ENCODE peak calls at places on chromosome 13, in ten cellular contexts. G is right atrium auricular region; M is mesendoderm; O is ovary; R is CD4-positive, alpha-beta T cell; J is H9; L is psoas muscle; Y is cardiac muscle cell; V is heart left ventricle; I is fibroblast of lung. S is an unnamed sample.
A peak's percentile ranks its signal among the peaks of the same experiment; 100 is the strongest.

GRCh38 chr13:30409911-30410704 is 12.2 kb upstream of the UBE2L5 start:
- DNase-seq in G (no peak), M (peak; percentile 13), O (peak; percentile 37), R (no peak), J (no peak), L (no peak), Y (no peak), V (peak; percentile 17), I (peak; percentile 85), S (peak; percentile 72)

GRCh38 chr13:62781866-62782265 is 1366.2 kb upstream of the PCDH20 start:
- DNase-seq in G (no peak), M (no peak), O (no peak), R (no peak), J (no peak), L (no peak), Y (no peak), V (no peak), I (no peak), S (no peak)

GRCh38 chr13:73984949-73985691 is 149.1 kb downstream of the KLF12 start:
- DNase-seq in G (no peak), M (peak; percentile 48), O (no peak), R (peak; percentile 71), J (no peak), L (no peak), Y (peak; percentile 57), V (no peak), I (no peak), S (no peak)

GRCh38 chr13:30125422-30126073 is 181.8 kb downstream of the KATNAL1 start:
- DNase-seq in G (no peak), M (no peak), O (no peak), R (no peak), J (no peak), L (no peak), Y (no peak), V (no peak), I (peak; percentile 94), S (peak; percentile 74)

GRCh38 chr13:79030513-79030912 is 371.6 kb upstream of the OBI1 start:
- DNase-seq in G (no peak), M (no peak), O (no peak), R (no peak), J (no peak), L (no peak), Y (no peak), V (no peak), I (no peak), S (no peak)

GRCh38 chr13:93843082-93843481 is 616.5 kb downstream of the GPC6 start:
- DNase-seq in G (no peak), M (no peak), O (no peak), R (no peak), J (no peak), L (no peak), Y (no peak), V (no peak), I (no peak), S (no peak)

GRCh38 chr13:31674056-31674455 is 65.3 kb upstream of the RXFP2 start:
- DNase-seq in G (no peak), M (no peak), O (no peak), R (no peak), J (no peak), L (no peak), Y (no peak), V (no peak), I (peak; percentile 13), S (no peak)

GRCh38 chr13:48660356-48661076 is 6.8 kb downstream of the CYSLTR2 start:
- DNase-seq in G (no peak), M (no peak), O (no peak), R (no peak), J (no peak), L (no peak), Y (peak; percentile 20), V (no peak), I (no peak), S (no peak)

GRCh38 chr13:45436953-45437352 is 18.8 kb upstream of the SLC25A30 start:
- DNase-seq in G (no peak), M (no peak), O (no peak), R (no peak), J (no peak), L (no peak), Y (no peak), V (no peak), I (no peak), S (no peak)

GRCh38 chr13:51838235-51838846 is 6.6 kb downstream of the TMEM272 start:
- DNase-seq in G (no peak), M (no peak), O (no peak), R (no peak), J (peak; percentile 10), L (no peak), Y (no peak), V (no peak), I (peak; percentile 83), S (no peak)

GRCh38 chr13:52599853-52600603 is 42.2 kb upstream of the HNRNPA1L2 start:
- DNase-seq in G (no peak), M (peak; percentile 41), O (peak; percentile 47), R (no peak), J (peak; percentile 67), L (peak; percentile 64), Y (peak; percentile 42), V (peak; percentile 70), I (peak; percentile 35), S (peak; percentile 36)

GRCh38 chr13:39322836-39323585 is 280.0 kb downstream of the LHFPL6 start:
- DNase-seq in G (no peak), M (no peak), O (no peak), R (no peak), J (no peak), L (no peak), Y (peak; percentile 46), V (no peak), I (no peak), S (no peak)

GRCh38 chr13:99051768-99052455 is 74.0 kb upstream of the DOCK9 start:
- DNase-seq in G (no peak), M (no peak), O (no peak), R (no peak), J (no peak), L (no peak), Y (no peak), V (no peak), I (no peak), S (no peak)

GRCh38 chr13:99605417-99606321 is 104.4 kb downstream of the TM9SF2 start:
- DNase-seq in G (no peak), M (peak; percentile 73), O (peak; percentile 41), R (peak; percentile 38), J (peak; percentile 80), L (peak; percentile 74), Y (peak; percentile 52), V (no peak), I (peak; percentile 13), S (peak; percentile 31)

GRCh38 chr13:111460548-111461444 is 140.4 kb downstream of the TEX29 start:
- DNase-seq in G (no peak), M (peak; percentile 74), O (no peak), R (no peak), J (peak; percentile 71), L (no peak), Y (peak; percentile 66), V (no peak), I (peak; percentile 33), S (no peak)
- H3K27me3 ChIP-seq in G (no peaks in the 10 kb centered on the region), M (no peaks in the 10 kb centered on the region), O (no peaks in the 10 kb centered on the region), R (no peaks in the 10 kb centered on the region), J (no peaks in the 10 kb centered on the region), L (no peaks in the 10 kb centered on the region), Y (peaks cover 28% of the 10 kb centered on the region), V (no peaks in the 10 kb centered on the region), I (no peaks in the 10 kb centered on the region), S (no peaks in the 10 kb centered on the region)

DNA sequence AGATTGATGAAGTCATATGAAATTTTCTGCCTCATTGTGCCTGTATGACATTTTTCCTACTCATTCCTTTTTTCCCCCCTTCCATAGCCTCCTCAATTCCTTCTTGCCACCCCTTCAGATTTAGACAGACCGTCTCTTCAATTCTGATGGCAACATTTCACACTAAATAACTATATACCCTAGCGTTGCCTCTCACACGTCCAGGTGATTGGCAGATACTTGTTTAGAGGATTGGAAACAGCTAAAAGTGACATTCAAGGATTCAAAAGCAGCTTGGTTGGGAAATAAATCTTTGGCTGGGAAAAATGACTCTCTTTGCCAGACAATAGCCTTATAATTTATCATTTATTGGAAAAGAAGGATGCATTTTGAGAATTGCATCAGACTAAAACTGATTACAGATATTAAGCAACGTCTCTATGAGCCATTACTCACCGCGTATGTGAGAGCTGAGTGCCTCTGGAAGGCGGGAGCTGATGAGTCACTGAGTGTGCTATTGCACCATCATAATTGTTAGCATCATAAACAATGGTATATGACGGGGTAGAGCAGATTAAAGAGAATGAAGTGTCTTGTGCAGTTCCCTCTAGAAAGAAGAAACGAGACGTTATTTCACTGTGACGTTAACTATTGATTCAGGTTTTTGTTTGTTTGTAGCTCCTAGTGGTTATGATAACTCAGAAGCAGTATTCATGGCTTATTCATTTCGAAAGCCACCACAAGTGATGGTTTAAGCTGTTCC is 61.1 kb upstream of the FAM216B start:
- DNase-seq in G (no peak), M (peak; percentile 30), O (peak; percentile 22), R (no peak), J (no peak), L (no peak), Y (no peak), V (no peak), I (peak; percentile 95), S (peak; percentile 63)
- H3K27ac ChIP-seq in G (no peak overlapping the region), M (no peak overlapping the region), O (no peak overlapping the region), R (no peak overlapping the region), J (no peak overlapping the region), L (no peak overlapping the region), Y (no peak overlapping the region), V (no peak overlapping the region), I (peak overlapping the region; percentile 44), S (no peak overlapping the region)

GRCh38 chr13:25912961-25913360 is 138.9 kb downstream of the SHISA2 start:
- DNase-seq in G (no peak), M (no peak), O (no peak), R (no peak), J (no peak), L (no peak), Y (no peak), V (no peak), I (no peak), S (no peak)
- H3K27me3 ChIP-seq in G (no peaks in the 10 kb centered on the region), M (no peaks in the 10 kb centered on the region), O (no peaks in the 10 kb centered on the region), R (no peaks in the 10 kb centered on the region), J (no peaks in the 10 kb centered on the region), L (no peaks in the 10 kb centered on the region), Y (no peaks in the 10 kb centered on the region), V (no peaks in the 10 kb centered on the region), I (no peaks in the 10 kb centered on the region), S (no peaks in the 10 kb centered on the region)

GRCh38 chr13:102848956-102849355 is 3.1 kb downstream of the ERCC5 start:
- DNase-seq in G (no peak), M (no peak), O (no peak), R (no peak), J (no peak), L (no peak), Y (no peak), V (no peak), I (no peak), S (no peak)

GRCh38 chr13:102845630-102846260 is at the start of gene ERCC5:
- DNase-seq in G (peak; percentile 96), M (peak; percentile 97), O (peak; percentile 95), R (peak; percentile 93), J (peak; percentile 90), L (peak; percentile 97), Y (peak; percentile 94), V (peak; percentile 95), I (peak; percentile 96), S (peak; percentile 92)

GRCh38 chr13:102845289-102845629 is 573 bp upstream of the ERCC5 start:
- DNase-seq in G (no peak), M (no peak), O (no peak), R (no peak), J (no peak), L (no peak), Y (no peak), V (no peak), I (no peak), S (no peak)

GRCh38 chr13:102846261-102847015 is 606 bp downstream of the ERCC5 start:
- DNase-seq in G (no peak), M (peak; percentile 29), O (peak; percentile 37), R (peak; percentile 35), J (peak; percentile 37), L (peak; percentile 55), Y (peak; percentile 39), V (no peak), I (peak; percentile 41), S (peak; percentile 21)

GRCh38 chr13:102847272-102848234 is 1.7 kb downstream of the ERCC5 start:
- DNase-seq in G (no peak), M (peak; percentile 34), O (no peak), R (no peak), J (no peak), L (no peak), Y (peak; percentile 35), V (no peak), I (peak; percentile 35), S (no peak)
- H3K27ac ChIP-seq in G (peak overlapping the region; percentile 96), M (no peak overlapping the region), O (no peak overlapping the region), R (peak overlapping the region; percentile 99), J (no peak overlapping the region), L (peak overlapping the region; percentile 94), Y (no peak overlapping the region), V (peak overlapping the region; percentile 99), I (peak overlapping the region; percentile 98), S (peak overlapping the region; percentile 95)